ENCODE peak calls at places on chromosomes 12 and 14, in eight cellular contexts. One of them, this sample, is unnamed.

GRCh38 chr12:93122089-93122488 is 193.0 kb upstream of the EEA1 start:
- DNase-seq in activated B cell treated with CpG ODN at 0.5 μM for 24 hours: no peak
- DNase-seq in lower leg skin: no peak
- DNase-seq in stimulated activated CD8-positive, alpha-beta memory T cell treated with anti-CD3 and anti-CD28 coated beads, Interleukin-15, amount 100 ng/mL, for 24 hours: no peak
- DNase-seq in astrocyte of the cerebellum: no peak
- DNase-seq in activated T-helper 1 cell treated with anti-CD3 and anti-CD28 coated beads, Interleukin-2, amount 50 U/mL, for 16 hours: no peak
- DNase-seq in A549: no peak
- DNase-seq in adipocyte: peak
- DNase-seq in this sample: no peak

GRCh38 chr12:123936956-123937706 is 35.5 kb downstream of the CCDC92 start:
- DNase-seq in activated B cell treated with CpG ODN at 0.5 μM for 24 hours: no peak
- DNase-seq in lower leg skin: no peak
- DNase-seq in stimulated activated CD8-positive, alpha-beta memory T cell treated with anti-CD3 and anti-CD28 coated beads, Interleukin-15, amount 100 ng/mL, for 24 hours: no peak
- DNase-seq in astrocyte of the cerebellum: no peak
- DNase-seq in activated T-helper 1 cell treated with anti-CD3 and anti-CD28 coated beads, Interleukin-2, amount 50 U/mL, for 16 hours: no peak
- DNase-seq in A549: no peak
- DNase-seq in adipocyte: no peak
- DNase-seq in this sample: no peak

GRCh38 chr12:42981379-42981778 is 391.8 kb upstream of the PRICKLE1 start:
- DNase-seq in activated B cell treated with CpG ODN at 0.5 μM for 24 hours: no peak
- DNase-seq in lower leg skin: no peak
- DNase-seq in stimulated activated CD8-positive, alpha-beta memory T cell treated with anti-CD3 and anti-CD28 coated beads, Interleukin-15, amount 100 ng/mL, for 24 hours: no peak
- DNase-seq in astrocyte of the cerebellum: no peak
- DNase-seq in activated T-helper 1 cell treated with anti-CD3 and anti-CD28 coated beads, Interleukin-2, amount 50 U/mL, for 16 hours: no peak
- DNase-seq in A549: no peak
- DNase-seq in adipocyte: peak
- DNase-seq in this sample: peak

GRCh38 chr14:103207038-103207403 is 83.8 kb downstream of the TNFAIP2 start:
- DNase-seq in activated B cell treated with CpG ODN at 0.5 μM for 24 hours: no peak
- DNase-seq in lower leg skin: peak
- DNase-seq in stimulated activated CD8-positive, alpha-beta memory T cell treated with anti-CD3 and anti-CD28 coated beads, Interleukin-15, amount 100 ng/mL, for 24 hours: no peak
- DNase-seq in astrocyte of the cerebellum: no peak
- DNase-seq in activated T-helper 1 cell treated with anti-CD3 and anti-CD28 coated beads, Interleukin-2, amount 50 U/mL, for 16 hours: no peak
- DNase-seq in A549: no peak
- DNase-seq in adipocyte: peak
- DNase-seq in this sample: no peak

GRCh38 chr14:99733551-99734405 is 49.7 kb downstream of the CYP46A1 start:
- DNase-seq in activated B cell treated with CpG ODN at 0.5 μM for 24 hours: no peak
- DNase-seq in lower leg skin: no peak
- DNase-seq in stimulated activated CD8-positive, alpha-beta memory T cell treated with anti-CD3 and anti-CD28 coated beads, Interleukin-15, amount 100 ng/mL, for 24 hours: no peak
- DNase-seq in astrocyte of the cerebellum: no peak
- DNase-seq in activated T-helper 1 cell treated with anti-CD3 and anti-CD28 coated beads, Interleukin-2, amount 50 U/mL, for 16 hours: no peak
- DNase-seq in A549: no peak
- DNase-seq in adipocyte: no peak
- DNase-seq in this sample: no peak

GRCh38 chr14:64421166-64421565 is 33.0 kb downstream of the MTHFD1 start:
- DNase-seq in activated B cell treated with CpG ODN at 0.5 μM for 24 hours: no peak
- DNase-seq in lower leg skin: no peak
- DNase-seq in stimulated activated CD8-positive, alpha-beta memory T cell treated with anti-CD3 and anti-CD28 coated beads, Interleukin-15, amount 100 ng/mL, for 24 hours: no peak
- DNase-seq in astrocyte of the cerebellum: peak
- DNase-seq in activated T-helper 1 cell treated with anti-CD3 and anti-CD28 coated beads, Interleukin-2, amount 50 U/mL, for 16 hours: no peak
- DNase-seq in A549: no peak
- DNase-seq in adipocyte: peak
- DNase-seq in this sample: no peak

GRCh38 chr12:100058482-100059029 is 73.8 kb upstream of the ANKS1B start:
- DNase-seq in activated B cell treated with CpG ODN at 0.5 μM for 24 hours: no peak
- DNase-seq in lower leg skin: no peak
- DNase-seq in stimulated activated CD8-positive, alpha-beta memory T cell treated with anti-CD3 and anti-CD28 coated beads, Interleukin-15, amount 100 ng/mL, for 24 hours: no peak
- DNase-seq in astrocyte of the cerebellum: peak
- DNase-seq in activated T-helper 1 cell treated with anti-CD3 and anti-CD28 coated beads, Interleukin-2, amount 50 U/mL, for 16 hours: no peak
- DNase-seq in A549: no peak
- DNase-seq in adipocyte: peak
- DNase-seq in this sample: no peak

GRCh38 chr14:80426686-80427085 is 215.4 kb upstream of the DIO2 start:
- DNase-seq in activated B cell treated with CpG ODN at 0.5 μM for 24 hours: no peak
- DNase-seq in lower leg skin: no peak
- DNase-seq in stimulated activated CD8-positive, alpha-beta memory T cell treated with anti-CD3 and anti-CD28 coated beads, Interleukin-15, amount 100 ng/mL, for 24 hours: no peak
- DNase-seq in astrocyte of the cerebellum: no peak
- DNase-seq in activated T-helper 1 cell treated with anti-CD3 and anti-CD28 coated beads, Interleukin-2, amount 50 U/mL, for 16 hours: no peak
- DNase-seq in A549: no peak
- DNase-seq in adipocyte: peak
- DNase-seq in this sample: no peak

GRCh38 chr12:113407931-113408585 is 4.4 kb upstream of the SDS start:
- DNase-seq in activated B cell treated with CpG ODN at 0.5 μM for 24 hours: no peak
- DNase-seq in lower leg skin: no peak
- DNase-seq in stimulated activated CD8-positive, alpha-beta memory T cell treated with anti-CD3 and anti-CD28 coated beads, Interleukin-15, amount 100 ng/mL, for 24 hours: no peak
- DNase-seq in astrocyte of the cerebellum: peak
- DNase-seq in activated T-helper 1 cell treated with anti-CD3 and anti-CD28 coated beads, Interleukin-2, amount 50 U/mL, for 16 hours: no peak
- DNase-seq in A549: no peak
- DNase-seq in adipocyte: peak
- DNase-seq in this sample: no peak

GRCh38 chr12:122944588-122944987 is 21.7 kb downstream of the ABCB9 start:
- DNase-seq in activated B cell treated with CpG ODN at 0.5 μM for 24 hours: no peak
- DNase-seq in lower leg skin: no peak
- DNase-seq in stimulated activated CD8-positive, alpha-beta memory T cell treated with anti-CD3 and anti-CD28 coated beads, Interleukin-15, amount 100 ng/mL, for 24 hours: no peak
- DNase-seq in astrocyte of the cerebellum: no peak
- DNase-seq in activated T-helper 1 cell treated with anti-CD3 and anti-CD28 coated beads, Interleukin-2, amount 50 U/mL, for 16 hours: no peak
- DNase-seq in A549: no peak
- DNase-seq in adipocyte: peak
- DNase-seq in this sample: no peak

GRCh38 chr12:132622437-132623071 is 4.0 kb downstream of the P2RX2 start:
- DNase-seq in activated B cell treated with CpG ODN at 0.5 μM for 24 hours: no peak
- DNase-seq in lower leg skin: no peak
- DNase-seq in stimulated activated CD8-positive, alpha-beta memory T cell treated with anti-CD3 and anti-CD28 coated beads, Interleukin-15, amount 100 ng/mL, for 24 hours: no peak
- DNase-seq in astrocyte of the cerebellum: no peak
- DNase-seq in activated T-helper 1 cell treated with anti-CD3 and anti-CD28 coated beads, Interleukin-2, amount 50 U/mL, for 16 hours: no peak
- DNase-seq in A549: no peak
- DNase-seq in adipocyte: peak
- DNase-seq in this sample: no peak

GRCh38 chr14:73741876-73742519 is 27.8 kb upstream of the PNMA1 start:
- DNase-seq in activated B cell treated with CpG ODN at 0.5 μM for 24 hours: no peak
- DNase-seq in lower leg skin: no peak
- DNase-seq in stimulated activated CD8-positive, alpha-beta memory T cell treated with anti-CD3 and anti-CD28 coated beads, Interleukin-15, amount 100 ng/mL, for 24 hours: no peak
- DNase-seq in astrocyte of the cerebellum: no peak
- DNase-seq in activated T-helper 1 cell treated with anti-CD3 and anti-CD28 coated beads, Interleukin-2, amount 50 U/mL, for 16 hours: no peak
- DNase-seq in A549: no peak
- DNase-seq in adipocyte: no peak
- DNase-seq in this sample: no peak

GRCh38 chr14:22555573-22556011 is 33.4 kb downstream of the DAD1 start:
- DNase-seq in activated B cell treated with CpG ODN at 0.5 μM for 24 hours: no peak
- DNase-seq in lower leg skin: no peak
- DNase-seq in stimulated activated CD8-positive, alpha-beta memory T cell treated with anti-CD3 and anti-CD28 coated beads, Interleukin-15, amount 100 ng/mL, for 24 hours: no peak
- DNase-seq in astrocyte of the cerebellum: no peak
- DNase-seq in activated T-helper 1 cell treated with anti-CD3 and anti-CD28 coated beads, Interleukin-2, amount 50 U/mL, for 16 hours: peak
- DNase-seq in A549: no peak
- DNase-seq in adipocyte: no peak
- DNase-seq in this sample: no peak

GRCh38 chr12:13411287-13411686 is 214.8 kb downstream of the EMP1 start:
- DNase-seq in activated B cell treated with CpG ODN at 0.5 μM for 24 hours: no peak
- DNase-seq in lower leg skin: no peak
- DNase-seq in stimulated activated CD8-positive, alpha-beta memory T cell treated with anti-CD3 and anti-CD28 coated beads, Interleukin-15, amount 100 ng/mL, for 24 hours: no peak
- DNase-seq in astrocyte of the cerebellum: no peak
- DNase-seq in activated T-helper 1 cell treated with anti-CD3 and anti-CD28 coated beads, Interleukin-2, amount 50 U/mL, for 16 hours: no peak
- DNase-seq in A549: no peak
- DNase-seq in adipocyte: no peak
- DNase-seq in this sample: no peak

GRCh38 chr12:19970116-19970515 is 398.2 kb upstream of the PDE3A start:
- DNase-seq in activated B cell treated with CpG ODN at 0.5 μM for 24 hours: no peak
- DNase-seq in lower leg skin: no peak
- DNase-seq in stimulated activated CD8-positive, alpha-beta memory T cell treated with anti-CD3 and anti-CD28 coated beads, Interleukin-15, amount 100 ng/mL, for 24 hours: no peak
- DNase-seq in astrocyte of the cerebellum: peak
- DNase-seq in activated T-helper 1 cell treated with anti-CD3 and anti-CD28 coated beads, Interleukin-2, amount 50 U/mL, for 16 hours: no peak
- DNase-seq in A549: no peak
- DNase-seq in adipocyte: peak
- DNase-seq in this sample: no peak

GRCh38 chr14:94547726-94548125 is 13.5 kb upstream of the SERPINA4 start:
- DNase-seq in activated B cell treated with CpG ODN at 0.5 μM for 24 hours: no peak
- DNase-seq in lower leg skin: no peak
- DNase-seq in stimulated activated CD8-positive, alpha-beta memory T cell treated with anti-CD3 and anti-CD28 coated beads, Interleukin-15, amount 100 ng/mL, for 24 hours: no peak
- DNase-seq in astrocyte of the cerebellum: no peak
- DNase-seq in activated T-helper 1 cell treated with anti-CD3 and anti-CD28 coated beads, Interleukin-2, amount 50 U/mL, for 16 hours: no peak
- DNase-seq in A549: no peak
- DNase-seq in adipocyte: no peak
- DNase-seq in this sample: no peak

GRCh38 chr12:6267007-6267721 is 43.3 kb upstream of the PLEKHG6 start:
- DNase-seq in activated B cell treated with CpG ODN at 0.5 μM for 24 hours: no peak
- DNase-seq in lower leg skin: no peak
- DNase-seq in stimulated activated CD8-positive, alpha-beta memory T cell treated with anti-CD3 and anti-CD28 coated beads, Interleukin-15, amount 100 ng/mL, for 24 hours: no peak
- DNase-seq in astrocyte of the cerebellum: peak
- DNase-seq in activated T-helper 1 cell treated with anti-CD3 and anti-CD28 coated beads, Interleukin-2, amount 50 U/mL, for 16 hours: peak
- DNase-seq in A549: no peak
- DNase-seq in adipocyte: peak
- DNase-seq in this sample: no peak

GRCh38 chr14:54105406-54105805 is 148.8 kb upstream of the BMP4 start:
- DNase-seq in activated B cell treated with CpG ODN at 0.5 μM for 24 hours: no peak
- DNase-seq in lower leg skin: no peak
- DNase-seq in stimulated activated CD8-positive, alpha-beta memory T cell treated with anti-CD3 and anti-CD28 coated beads, Interleukin-15, amount 100 ng/mL, for 24 hours: no peak
- DNase-seq in astrocyte of the cerebellum: no peak
- DNase-seq in activated T-helper 1 cell treated with anti-CD3 and anti-CD28 coated beads, Interleukin-2, amount 50 U/mL, for 16 hours: no peak
- DNase-seq in A549: no peak
- DNase-seq in adipocyte: no peak
- DNase-seq in this sample: no peak

GRCh38 chr12:1054103-1054838 is 63.2 kb downstream of the ERC1 start:
- DNase-seq in activated B cell treated with CpG ODN at 0.5 μM for 24 hours: no peak
- DNase-seq in lower leg skin: no peak
- DNase-seq in stimulated activated CD8-positive, alpha-beta memory T cell treated with anti-CD3 and anti-CD28 coated beads, Interleukin-15, amount 100 ng/mL, for 24 hours: no peak
- DNase-seq in astrocyte of the cerebellum: no peak
- DNase-seq in activated T-helper 1 cell treated with anti-CD3 and anti-CD28 coated beads, Interleukin-2, amount 50 U/mL, for 16 hours: no peak
- DNase-seq in A549: no peak
- DNase-seq in adipocyte: peak
- DNase-seq in this sample: peak

This sample was measured in HAP-1.